ENCODE peak calls at places on chromosomes 3 and 15, in four cellular contexts. G is PC-9, E is occipital lobe, T is left colon. B is an unnamed sample.

GRCh38 chr3:150370129-150370602 is 37.9 kb upstream of the TSC22D2 start:
- DNase-seq in G (peak), T (peak), E (no peak), B (no peak)

GRCh38 chr3:10757021-10757820 is 58.8 kb upstream of the SLC6A11 start:
- DNase-seq in E (no peak), G (no peak), T (no peak), B (no peak)

GRCh38 chr15:74540135-74540760 is 772 bp upstream of the ARID3B start:
- DNase-seq in T (peak), G (no peak), E (no peak), B (no peak)

GRCh38 chr3:128804017-128804816 is 75.2 kb upstream of the ACAD9 start:
- DNase-seq in E (no peak), T (no peak), G (no peak), B (peak)

GRCh38 chr15:62951481-62951880 is 91.1 kb upstream of the TPM1 start:
- DNase-seq in G (no peak), T (no peak), E (no peak), B (no peak)

GRCh38 chr3:77188210-77188609 is 148.3 kb downstream of the ROBO2 start:
- DNase-seq in E (no peak), G (no peak), T (no peak), B (no peak)

GRCh38 chr15:45165536-45165935 is 22.2 kb downstream of the SHF start:
- DNase-seq in T (no peak), E (no peak), G (no peak), B (no peak)

GRCh38 chr3:14425574-14426304 is 23.3 kb downstream of the SLC6A6 start:
- DNase-seq in G (peak), E (no peak), T (no peak), B (no peak)